ENCODE peak calls at places on chromosomes 16 and 17, in five cellular contexts. I is fibroblast of the aortic adventitia, C is anterior cingulate cortex, H is GM23338, V is NCI-H1105 treated with DMSO at 0.1 percent for 48 hours. S is an unnamed sample.

GRCh38 chr16:89325861-89326471 is 108.5 kb downstream of the ZNF778 start:
- DNase-seq in I (peak), C (no peak), H (no peak), V (no peak), S (peak)

GRCh38 chr16:67664258-67664657 is 2.3 kb downstream of the ENKD1 start:
- DNase-seq in I (no peak), C (no peak), H (no peak), V (no peak), S (peak)

GRCh38 chr16:81190667-81191066 is 47.8 kb upstream of the BCO1 start:
- DNase-seq in I (peak), C (no peak), H (no peak), V (no peak), S (no peak)

GRCh38 chr16:964696-965395 is 5.9 kb downstream of the LMF1 start:
- DNase-seq in I (no peak), C (no peak), H (no peak), V (no peak), S (no peak)

GRCh38 chr17:68710976-68711375 is 109.8 kb upstream of the FAM20A start:
- DNase-seq in I (peak), C (no peak), H (no peak), V (no peak), S (no peak)

GRCh38 chr16:88741368-88741767 is 35.1 kb downstream of the CTU2 start:
- DNase-seq in I (no peak), C (no peak), H (no peak), V (no peak), S (no peak)

GRCh38 chr17:17511293-17511741 is 15.1 kb upstream of the RASD1 start:
- DNase-seq in I (no peak), C (no peak), H (no peak), V (no peak), S (no peak)

GRCh38 chr17:673200-673681 is 41.4 kb downstream of the VPS53 start:
- DNase-seq in I (no peak), C (no peak), H (peak), V (no peak), S (peak)

GRCh38 chr16:83068686-83069085 is 441.9 kb downstream of the CDH13 start:
- DNase-seq in I (peak), C (no peak), H (no peak), V (peak), S (no peak)

GRCh38 chr16:2842340-2843000 is 12.4 kb downstream of the ZG16B start:
- DNase-seq in I (peak), C (no peak), H (peak), V (no peak), S (peak)